ENCODE peak calls at places on chromosomes 1 and 21, in six cellular contexts. W, V, O, I, C and M are unnamed samples.

GRCh38 chr1:204415351-204415750 is 3.7 kb upstream of the PPP1R15B start:
- DNase-seq in I (no peak), V (no peak), W (no peak), O (no peak), C (no peak), M (no peak)

GRCh38 chr1:94783342-94784264 is 36.6 kb upstream of the SLC44A3 start:
- DNase-seq in C (peak; percentile 80), W (peak; percentile 92), O (peak; percentile 71), I (no peak), V (peak; percentile 70), M (peak; percentile 88)

GRCh38 chr1:31413405-31414005 is 492 bp downstream of the SERINC2 start:
- DNase-seq in W (peak; percentile 75), I (peak; percentile 70), C (peak; percentile 74), O (peak; percentile 61), V (peak; percentile 82), M (peak; percentile 95)

GRCh38 chr1:204455831-204456145 is 38.8 kb downstream of the PIK3C2B start:
- DNase-seq in C (no peak), O (no peak), V (no peak), I (peak; percentile 30), W (no peak), M (no peak)

GRCh38 chr1:19759740-19760089 is 40.0 kb downstream of the TMCO4 start:
- DNase-seq in I (no peak), W (no peak), O (no peak), C (peak; percentile 46), V (no peak), M (no peak)

GRCh38 chr1:34739613-34740012 is 15.2 kb upstream of the GJB5 start:
- DNase-seq in O (no peak), I (peak; percentile 63), W (no peak), V (no peak), C (no peak), M (no peak)

GRCh38 chr1:8922962-8923361 is 22.7 kb upstream of the CA6 start:
- DNase-seq in V (no peak), I (no peak), W (no peak), C (no peak), O (no peak), M (no peak)

GRCh38 chr21:16047857-16048256 is 318.1 kb downstream of the USP25 start:
- DNase-seq in O (no peak), C (no peak), V (no peak), W (no peak), I (no peak), M (no peak)

GRCh38 chr21:42585881-42586280 is 67.5 kb upstream of the PDE9A start:
- DNase-seq in W (no peak), I (no peak), C (no peak), O (no peak), V (no peak), M (no peak)

GRCh38 chr1:67735806-67736627 is 51.0 kb downstream of the GADD45A start:
- DNase-seq in W (peak; percentile 78), V (peak; percentile 73), O (peak; percentile 84), I (peak; percentile 46), C (peak; percentile 61), M (peak; percentile 51)

DNA sequence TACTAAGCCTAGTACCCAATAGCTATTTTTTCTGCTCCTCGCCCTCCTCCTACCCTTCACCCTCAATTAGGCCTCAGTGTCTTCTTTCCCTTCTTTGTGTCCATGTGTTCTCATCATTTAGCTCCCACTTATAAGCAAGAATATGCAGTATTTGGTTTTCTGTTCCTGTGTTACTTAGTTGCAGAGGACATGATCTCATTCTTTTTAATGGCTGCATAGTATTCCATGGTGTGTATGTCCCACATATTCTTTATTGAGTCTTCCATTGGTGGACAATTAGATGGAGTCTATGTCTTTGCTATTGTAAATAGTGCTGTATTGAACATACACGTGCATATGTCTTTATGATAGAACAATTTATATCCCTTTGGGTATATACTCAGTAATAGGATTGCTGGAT is 106.9 kb upstream of the NR5A2 start:
- DNase-seq in C (no peak), I (no peak), V (no peak), O (no peak), W (no peak), M (no peak)
- H3K27ac ChIP-seq in C (no peak overlapping the region), I (no peak overlapping the region), V (no peak overlapping the region), O (no peak overlapping the region), W (no peak overlapping the region), M (no peak overlapping the region)

GRCh38 chr1:28246427-28246832 is 10.5 kb downstream of the ATP5IF1 start:
- DNase-seq in I (no peak), V (no peak), W (no peak), O (no peak), C (peak; percentile 90), M (no peak)

GRCh38 chr1:28247603-28248272 is 11.6 kb upstream of the SESN2 start:
- DNase-seq in I (no peak), C (no peak), O (no peak), V (no peak), W (no peak), M (no peak)

GRCh38 chr1:28241633-28242241 is 5.8 kb downstream of the ATP5IF1 start:
- DNase-seq in W (no peak), O (no peak), V (no peak), I (no peak), C (no peak), M (no peak)

GRCh38 chr1:28243685-28244439 is 7.9 kb downstream of the ATP5IF1 start:
- DNase-seq in C (no peak), V (no peak), W (no peak), O (no peak), I (no peak), M (no peak)

DNA sequence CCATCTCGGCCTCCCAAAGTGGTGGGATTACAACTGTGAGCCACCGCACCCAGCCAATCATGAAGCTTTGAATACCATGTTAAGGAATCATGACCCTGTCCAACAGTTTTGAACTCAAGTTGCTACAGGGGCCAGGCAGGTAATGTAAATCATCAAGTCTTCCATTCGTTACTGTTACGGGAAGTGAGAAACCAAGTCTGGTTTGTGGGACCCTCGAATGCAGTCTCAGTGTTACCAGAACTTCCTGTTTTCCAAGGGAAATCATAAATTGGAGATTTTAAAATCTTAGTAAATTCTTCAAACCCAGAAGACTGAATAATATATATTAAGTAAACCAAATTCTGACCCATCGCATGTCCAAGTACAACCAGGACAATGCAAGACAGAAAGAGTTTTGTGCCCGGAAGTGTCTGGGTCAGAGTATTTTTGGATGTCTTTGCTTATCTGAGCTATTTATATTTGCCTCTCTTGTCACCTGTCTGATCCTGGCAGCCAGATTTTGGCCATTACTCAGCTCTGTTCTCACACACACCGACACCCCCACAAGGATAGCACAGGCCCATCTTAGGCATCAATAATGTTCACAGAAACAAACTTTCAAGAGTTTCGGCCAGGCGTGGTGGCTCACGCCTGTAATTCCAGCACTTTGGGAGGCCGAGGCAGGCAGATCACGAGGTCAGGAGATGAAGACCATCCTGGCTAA is 8.8 kb downstream of the ATP5IF1 start:
- DNase-seq in W (no peak), V (peak; percentile 25), C (no peak), I (no peak), O (no peak), M (no peak)
- H3K4me3 ChIP-seq in W (no peak overlapping the region), V (no peak overlapping the region), C (no peak overlapping the region), I (no peak overlapping the region), O (no peak overlapping the region), M (no peak overlapping the region)

GRCh38 chr1:99328171-99328570 is 63.9 kb downstream of the PLPPR4 start:
- DNase-seq in O (no peak), W (no peak), V (no peak), C (no peak), I (no peak), M (no peak)

GRCh38 chr1:99327357-99327756 is 63.1 kb downstream of the PLPPR4 start:
- DNase-seq in I (no peak), V (no peak), C (peak; percentile 71), W (no peak), O (no peak), M (no peak)

GRCh38 chr1:99331083-99331482 is 66.8 kb downstream of the PLPPR4 start:
- DNase-seq in C (peak; percentile 8), V (no peak), I (no peak), W (no peak), O (no peak), M (no peak)

DNA sequence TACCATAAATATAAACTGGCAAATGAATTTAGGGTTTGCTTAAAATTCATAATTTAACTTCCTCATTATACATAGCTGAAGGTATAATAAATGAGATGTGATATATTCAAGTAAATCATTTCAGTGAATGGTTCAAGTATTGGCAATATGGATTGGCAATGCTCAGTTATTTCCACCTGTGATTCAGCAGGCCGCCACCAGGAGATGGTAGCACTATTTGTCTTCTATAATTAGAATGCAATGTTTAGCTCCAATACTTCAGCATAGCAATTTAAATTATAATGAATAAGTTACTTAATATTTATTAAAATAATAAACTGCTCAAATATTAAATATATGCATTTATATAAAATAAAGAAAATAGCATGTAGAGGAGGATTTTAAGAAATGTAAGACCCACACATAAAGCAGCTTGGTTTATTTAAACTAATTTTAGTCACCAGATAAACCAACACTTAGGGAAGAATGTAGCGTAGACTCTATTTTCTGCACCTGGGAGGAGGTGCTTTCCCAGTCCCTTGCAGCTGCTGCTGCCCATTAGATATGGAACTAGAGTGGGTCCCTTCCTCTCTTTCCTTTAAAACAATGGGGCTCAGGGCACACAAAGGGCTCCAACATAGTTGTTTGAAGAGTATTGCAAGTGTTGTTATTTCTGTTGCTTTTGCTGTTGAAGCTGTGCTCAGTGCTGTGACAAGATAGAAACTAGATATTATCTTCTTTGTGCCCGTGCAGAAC is 62.1 kb downstream of the PLPPR4 start:
- DNase-seq in C (peak; percentile 24), O (no peak), V (no peak), W (no peak), I (no peak), M (no peak)
- TF ChIP-seq CTCF in C (peak; percentile 49), O (no peak), V (peak; percentile 58), W (no peak), I (peak; percentile 48), M (peak; percentile 8)

DNA sequence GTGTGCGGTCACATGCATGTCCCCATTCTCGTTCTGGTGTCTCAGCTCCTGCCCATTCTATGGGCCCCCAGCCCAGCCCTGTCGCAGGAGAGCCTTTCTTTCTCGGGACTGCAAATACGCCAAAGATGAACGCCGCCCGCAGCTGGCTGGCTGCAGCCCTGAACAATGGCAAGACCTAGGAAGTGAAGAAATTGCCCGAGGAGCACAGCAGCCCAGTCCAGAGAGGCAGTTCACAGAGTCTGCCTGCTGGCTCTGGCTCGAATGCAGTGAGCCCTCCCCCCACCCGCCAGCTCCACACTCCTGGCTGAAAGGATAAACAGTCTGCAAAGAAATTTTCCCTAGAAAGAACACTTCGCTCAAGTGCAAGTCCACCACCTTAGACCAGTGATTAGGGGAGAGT is 23.3 kb downstream of the PAX7 start:
- DNase-seq in I (peak; percentile 71), V (no peak), C (no peak), O (no peak), W (no peak), M (no peak)
- H3K27ac ChIP-seq in I (no peak overlapping the region), V (no peak overlapping the region), C (no peak overlapping the region), O (no peak overlapping the region), W (no peak overlapping the region), M (no peak overlapping the region)

DNA sequence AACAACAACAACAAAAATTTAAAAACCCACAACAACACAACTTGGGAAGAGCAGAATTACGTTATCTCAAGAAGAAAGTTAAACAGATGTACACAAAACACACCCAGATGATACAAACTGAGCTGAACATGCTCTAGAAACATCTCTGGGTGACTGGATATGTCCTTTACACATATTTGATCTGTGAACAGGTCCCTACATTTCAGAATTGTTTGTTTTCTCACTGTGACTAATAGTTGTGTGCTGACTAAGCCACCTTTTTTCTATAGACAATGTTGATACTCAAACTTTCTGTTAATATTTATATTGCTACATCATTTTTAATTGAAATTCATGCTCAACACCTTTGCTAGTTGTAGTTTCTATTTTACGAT is 994 bp upstream of the F11R start:
- DNase-seq in V (no peak), O (no peak), I (no peak), W (no peak), C (peak; percentile 94), M (no peak)
- H3K4me3 ChIP-seq in V (peak overlapping the region; percentile 76), O (no peak overlapping the region), I (no peak overlapping the region), W (peak overlapping the region; percentile 84), C (peak overlapping the region; percentile 88), M (peak overlapping the region; percentile 72)